ENCODE peak calls at places on chromosomes 13 and 19, in seven cellular contexts. X, Y, B, F, R, U and H are unnamed samples.
A peak's percentile ranks its signal among the peaks of the same experiment; 100 is the strongest.

GRCh38 chr19:42555317-42555716 is 27.0 kb upstream of the CEACAM1 start:
- DNase-seq in X (no peak), Y (no peak), B (no peak), F (no peak), R (no peak), U (no peak), H (no peak)

GRCh38 chr13:66210677-66211076 is 1019.5 kb downstream of the PCDH9 start:
- DNase-seq in X (no peak), Y (no peak), B (no peak), F (no peak), R (no peak), U (no peak), H (no peak)

GRCh38 chr13:113064000-113064533 is 41.5 kb upstream of the F7 start:
- DNase-seq in X (no peak), Y (no peak), B (no peak), F (no peak), R (no peak), U (no peak), H (no peak)

GRCh38 chr13:50979187-50979586 is 69.6 kb downstream of the RNASEH2B start:
- DNase-seq in X (no peak), Y (no peak), B (no peak), F (no peak), R (no peak), U (no peak), H (no peak)

GRCh38 chr19:30783936-30784335 is 411.8 kb downstream of the ZNF536 start:
- DNase-seq in X (no peak), Y (no peak), B (no peak), F (no peak), R (no peak), U (no peak), H (no peak)

GRCh38 chr19:48501446-48501960 is 10.1 kb downstream of the LMTK3 start:
- DNase-seq in X (no peak), Y (peak; percentile 93), B (peak; percentile 70), F (peak; percentile 49), R (no peak), U (peak; percentile 78), H (peak; percentile 75)

GRCh38 chr19:7456964-7457541 is 31.8 kb downstream of the PEX11G start:
- DNase-seq in X (no peak), Y (no peak), B (no peak), F (no peak), R (no peak), U (no peak), H (no peak)

GRCh38 chr13:98664510-98664909 is 87.6 kb upstream of the STK24 start:
- DNase-seq in X (no peak), Y (no peak), B (no peak), F (no peak), R (no peak), U (no peak), H (no peak)

GRCh38 chr19:13847033-13847899 is 29.7 kb upstream of the NANOS3 start:
- DNase-seq in X (peak; percentile 95), Y (peak; percentile 97), B (peak; percentile 90), F (no peak), R (peak; percentile 97), U (peak; percentile 93), H (no peak)

GRCh38 chr13:23628765-23629565 is 58.8 kb downstream of the TNFRSF19 start:
- DNase-seq in X (no peak), Y (no peak), B (no peak), F (no peak), R (no peak), U (no peak), H (no peak)

GRCh38 chr19:8392017-8392591 is 1.9 kb downstream of the RAB11B start:
- DNase-seq in X (no peak), Y (peak; percentile 72), B (peak; percentile 81), F (no peak), R (no peak), U (no peak), H (no peak)

GRCh38 chr13:22489771-22490170 is 691.0 kb upstream of the SGCG start:
- DNase-seq in X (no peak), Y (no peak), B (no peak), F (no peak), R (no peak), U (no peak), H (no peak)

GRCh38 chr19:7552781-7553180 is 17.3 kb downstream of the PNPLA6 start:
- DNase-seq in X (no peak), Y (no peak), B (no peak), F (no peak), R (no peak), U (no peak), H (no peak)

GRCh38 chr19:55542292-55542855 is 3.0 kb downstream of the SBK3 start:
- DNase-seq in X (no peak), Y (no peak), B (no peak), F (no peak), R (no peak), U (no peak), H (no peak)

GRCh38 chr19:47230122-47230920 is 678 bp downstream of the BBC3 start:
- DNase-seq in X (peak; percentile 69), Y (peak; percentile 77), B (peak; percentile 74), F (no peak), R (peak; percentile 61), U (peak; percentile 82), H (no peak)

GRCh38 chr13:81487151-81487550 is 1146.2 kb upstream of the SPRY2 start:
- DNase-seq in X (peak; percentile 63), Y (peak; percentile 19), B (no peak), F (no peak), R (no peak), U (no peak), H (peak; percentile 15)

GRCh38 chr13:94481966-94482365 is 2.5 kb upstream of the DCT start:
- DNase-seq in X (no peak), Y (no peak), B (no peak), F (no peak), R (no peak), U (no peak), H (no peak)

GRCh38 chr19:40771101-40771539 is 4.2 kb upstream of the MIA start:
- DNase-seq in X (peak; percentile 26), Y (no peak), B (no peak), F (no peak), R (no peak), U (no peak), H (no peak)

GRCh38 chr13:65756071-65756671 is 1474.0 kb downstream of the PCDH9 start:
- DNase-seq in X (no peak), Y (no peak), B (no peak), F (no peak), R (no peak), U (no peak), H (no peak)

GRCh38 chr19:3350014-3350663 is 16.2 kb upstream of the NFIC start:
- DNase-seq in X (no peak), Y (peak; percentile 95), B (peak; percentile 76), F (no peak), R (no peak), U (peak; percentile 68), H (no peak)

GRCh38 chr13:88623150-88623549 is 952.0 kb downstream of the SLITRK5 start:
- DNase-seq in X (no peak), Y (no peak), B (no peak), F (no peak), R (no peak), U (no peak), H (no peak)

GRCh38 chr19:29662604-29663404 is 2.5 kb upstream of the PLEKHF1 start:
- DNase-seq in X (no peak), Y (peak; percentile 86), B (peak; percentile 74), F (no peak), R (peak; percentile 77), U (peak; percentile 52), H (peak; percentile 58)

GRCh38 chr13:72886272-72887062 is 104.5 kb downstream of the PIBF1 start:
- DNase-seq in X (no peak), Y (no peak), B (no peak), F (no peak), R (no peak), U (no peak), H (no peak)

GRCh38 chr13:38394777-38395504 is 45.3 kb downstream of the UFM1 start:
- DNase-seq in X (no peak), Y (no peak), B (no peak), F (no peak), R (no peak), U (no peak), H (no peak)

GRCh38 chr13:38530492-38530891 is 156.4 kb upstream of the FREM2 start:
- DNase-seq in X (no peak), Y (no peak), B (no peak), F (no peak), R (no peak), U (no peak), H (no peak)

GRCh38 chr19:39276740-39277139 is 8.5 kb downstream of the IFNL2 start:
- DNase-seq in X (no peak), Y (no peak), B (no peak), F (no peak), R (no peak), U (no peak), H (no peak)

GRCh38 chr19:57512845-57513244 is 13.1 kb downstream of the ZNF773 start:
- DNase-seq in X (no peak), Y (no peak), B (no peak), F (no peak), R (no peak), U (no peak), H (no peak)

GRCh38 chr19:35513975-35514809 is 743 bp upstream of the DMKN start:
- DNase-seq in X (peak; percentile 24), Y (no peak), B (no peak), F (no peak), R (no peak), U (no peak), H (no peak)
- H3K4me3 ChIP-seq in X (no peak overlapping the region), Y (no peak overlapping the region), B (no peak overlapping the region), F (no peak overlapping the region), R (no peak overlapping the region), U (no peak overlapping the region), H (no peak overlapping the region)

GRCh38 chr13:48094404-48094780 is 512 bp downstream of the MED4 start:
- DNase-seq in X (peak; percentile 9), Y (no peak), B (no peak), F (no peak), R (no peak), U (no peak), H (no peak)
- H3K4me3 ChIP-seq in X (peak overlapping the region; percentile 94), Y (peak overlapping the region; percentile 98), B (peak overlapping the region; percentile 99), F (peak overlapping the region; percentile 76), R (peak overlapping the region; percentile 56), U (peak overlapping the region; percentile 94), H (peak overlapping the region; percentile 99)

GRCh38 chr19:33430674-33431277 is 57.3 kb downstream of the CEBPG start:
- DNase-seq in X (peak; percentile 87), Y (peak; percentile 66), B (peak; percentile 71), F (peak; percentile 16), R (no peak), U (peak; percentile 67), H (peak; percentile 25)
- H3K4me3 ChIP-seq in X (peak overlapping the region; percentile 10), Y (no peak overlapping the region), B (no peak overlapping the region), F (no peak overlapping the region), R (no peak overlapping the region), U (no peak overlapping the region), H (no peak overlapping the region)

DNA sequence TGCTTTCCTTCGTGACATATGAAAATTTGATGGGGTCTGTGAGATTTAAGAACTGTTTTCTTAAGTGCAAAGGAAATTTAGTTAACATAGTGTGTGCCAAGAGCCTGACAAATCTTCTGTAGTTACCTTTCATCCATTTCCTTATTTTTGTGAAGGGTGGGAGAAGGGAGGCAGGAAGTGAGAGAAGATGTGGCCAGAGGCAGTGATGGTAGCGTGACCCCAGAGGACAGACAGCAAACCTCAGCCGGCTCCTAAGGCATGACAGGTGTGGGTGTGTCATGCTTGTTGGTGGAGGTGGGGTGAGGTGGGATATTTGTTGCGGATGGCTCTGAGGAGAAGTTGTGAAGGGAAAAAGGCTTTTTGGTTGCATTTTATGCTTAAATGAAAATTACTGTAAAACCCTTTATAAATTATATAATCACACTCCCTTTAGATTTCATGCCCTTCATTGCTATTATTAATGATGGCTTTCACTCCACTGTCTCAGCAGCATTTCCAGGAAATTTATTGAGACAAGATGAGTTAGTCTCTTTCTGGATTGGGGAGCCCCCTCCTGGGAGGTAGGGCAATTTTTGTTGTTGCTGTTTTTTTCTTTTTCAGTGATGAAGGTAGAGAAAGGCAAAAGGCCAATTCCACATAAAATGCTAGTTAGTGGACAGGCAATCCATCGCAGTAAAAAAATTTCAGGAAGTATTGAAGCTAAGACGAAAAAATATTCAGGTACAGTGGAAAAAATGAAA is 80.0 kb downstream of the TEX26 start:
- DNase-seq in X (no peak), Y (no peak), B (no peak), F (no peak), R (no peak), U (no peak), H (no peak)
- H3K4me3 ChIP-seq in X (no peak overlapping the region), Y (no peak overlapping the region), B (no peak overlapping the region), F (no peak overlapping the region), R (no peak overlapping the region), U (no peak overlapping the region), H (no peak overlapping the region)